ENCODE peak calls at places on chromosomes 5 and 9, in eight cellular contexts. One of them, this sample, is unnamed.

GRCh38 chr9:93994132-93994531 is 39.0 kb upstream of the BARX1 start:
- DNase-seq in cardiac muscle cell: no peak
- DNase-seq in psoas muscle: no peak
- DNase-seq in endodermal cell: no peak
- DNase-seq in PC-3: no peak
- DNase-seq in heart left ventricle: no peak
- DNase-seq in GM23248: no peak
- DNase-seq in AG04450: no peak
- DNase-seq in this sample: no peak

GRCh38 chr5:153999995-154000394 is 38.7 kb downstream of the FAM114A2 start:
- DNase-seq in heart left ventricle: no peak
- DNase-seq in GM23248: no peak
- DNase-seq in PC-3: no peak
- DNase-seq in psoas muscle: no peak
- DNase-seq in cardiac muscle cell: no peak
- DNase-seq in AG04450: no peak
- DNase-seq in endodermal cell: no peak
- DNase-seq in this sample: no peak

GRCh38 chr5:20972419-20972925 is 984.5 kb upstream of the CDH18 start:
- DNase-seq in heart left ventricle: peak
- DNase-seq in GM23248: no peak
- DNase-seq in AG04450: no peak
- DNase-seq in PC-3: peak
- DNase-seq in psoas muscle: peak
- DNase-seq in cardiac muscle cell: peak
- DNase-seq in endodermal cell: peak
- DNase-seq in this sample: peak

GRCh38 chr5:45695011-45695667 is 1.0 kb downstream of the HCN1 start:
- DNase-seq in GM23248: no peak
- DNase-seq in heart left ventricle: no peak
- DNase-seq in psoas muscle: no peak
- DNase-seq in PC-3: no peak
- DNase-seq in endodermal cell: peak
- DNase-seq in cardiac muscle cell: no peak
- DNase-seq in AG04450: no peak
- DNase-seq in this sample: no peak

GRCh38 chr5:82387041-82387818 is 109.1 kb upstream of the RPS23 start:
- DNase-seq in psoas muscle: no peak
- DNase-seq in heart left ventricle: no peak
- DNase-seq in cardiac muscle cell: peak
- DNase-seq in GM23248: no peak
- DNase-seq in AG04450: no peak
- DNase-seq in endodermal cell: no peak
- DNase-seq in PC-3: peak
- DNase-seq in this sample: peak

GRCh38 chr5:93677344-93678021 is 63.9 kb downstream of the POU5F2 start:
- DNase-seq in heart left ventricle: peak
- DNase-seq in GM23248: peak
- DNase-seq in PC-3: peak
- DNase-seq in cardiac muscle cell: peak
- DNase-seq in psoas muscle: peak
- DNase-seq in AG04450: peak
- DNase-seq in endodermal cell: peak
- DNase-seq in this sample: peak

GRCh38 chr5:167561796-167562195 is 729.6 kb upstream of the WWC1 start:
- DNase-seq in heart left ventricle: no peak
- DNase-seq in PC-3: no peak
- DNase-seq in endodermal cell: peak
- DNase-seq in psoas muscle: no peak
- DNase-seq in AG04450: no peak
- DNase-seq in cardiac muscle cell: no peak
- DNase-seq in GM23248: no peak
- DNase-seq in this sample: no peak

GRCh38 chr9:4058931-4059330 is 240.9 kb downstream of the GLIS3 start:
- DNase-seq in PC-3: no peak
- DNase-seq in AG04450: no peak
- DNase-seq in heart left ventricle: no peak
- DNase-seq in cardiac muscle cell: no peak
- DNase-seq in GM23248: no peak
- DNase-seq in endodermal cell: no peak
- DNase-seq in psoas muscle: no peak
- DNase-seq in this sample: no peak

GRCh38 chr9:108552459-108553040 is 303.2 kb downstream of the ACTL7B start:
- DNase-seq in PC-3: peak
- DNase-seq in GM23248: no peak
- DNase-seq in heart left ventricle: no peak
- DNase-seq in psoas muscle: no peak
- DNase-seq in AG04450: no peak
- DNase-seq in endodermal cell: no peak
- DNase-seq in cardiac muscle cell: peak
- DNase-seq in this sample: no peak

GRCh38 chr9:114805670-114806551 is at the start of gene TNFSF15:
- DNase-seq in heart left ventricle: peak
- DNase-seq in AG04450: no peak
- DNase-seq in psoas muscle: peak
- DNase-seq in endodermal cell: peak
- DNase-seq in cardiac muscle cell: no peak
- DNase-seq in GM23248: no peak
- DNase-seq in PC-3: peak
- DNase-seq in this sample: peak

DNA sequence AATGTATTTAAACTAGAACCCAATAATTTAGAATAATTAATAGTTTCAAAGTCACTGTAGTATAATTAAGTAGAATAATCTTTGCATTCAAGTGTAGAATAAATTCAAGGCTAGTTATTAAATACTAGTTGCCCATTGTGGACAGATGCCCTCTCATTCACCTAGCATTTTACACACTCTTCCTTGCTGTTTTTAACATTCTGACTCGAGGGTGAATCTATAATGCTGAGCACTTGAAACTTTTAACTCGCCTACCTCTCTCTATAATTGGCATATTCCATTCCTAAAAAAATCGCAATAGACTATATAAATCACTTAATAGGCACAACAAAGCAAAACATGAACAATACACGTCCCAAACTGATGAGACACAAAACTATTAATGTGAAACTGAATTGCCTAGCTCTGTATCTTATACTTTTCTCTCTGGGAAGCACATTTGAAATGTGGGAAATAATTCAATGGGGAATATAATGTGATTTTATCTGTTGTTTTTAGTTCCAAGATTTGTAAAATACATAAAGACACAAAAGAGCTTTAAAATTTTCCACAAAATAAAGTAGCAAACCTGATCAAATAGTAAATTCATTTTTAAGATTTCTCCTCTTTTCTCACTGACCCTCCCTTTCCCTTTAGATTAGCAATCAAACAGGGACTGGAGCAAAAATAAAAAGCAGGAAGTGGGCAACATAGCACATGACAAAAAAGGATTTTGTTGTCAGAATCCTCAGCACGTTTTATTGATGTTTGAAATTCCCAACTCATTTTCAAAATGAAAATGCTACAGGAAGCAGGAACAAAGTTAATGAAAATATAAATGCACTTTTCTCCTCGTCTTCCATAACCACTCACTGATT is 295.6 kb downstream of the PDE4D start:
- DNase-seq in AG04450: no peak
- DNase-seq in GM23248: no peak
- DNase-seq in endodermal cell: no peak
- DNase-seq in cardiac muscle cell: no peak
- DNase-seq in PC-3: no peak
- DNase-seq in heart left ventricle: no peak
- DNase-seq in psoas muscle: no peak
- DNase-seq in this sample: no peak
- H3K27ac ChIP-seq in AG04450: no peak
- H3K27ac ChIP-seq in GM23248: no peak
- H3K27ac ChIP-seq in endodermal cell: no peak
- H3K27ac ChIP-seq in cardiac muscle cell: peak
- H3K27ac ChIP-seq in PC-3: no peak
- H3K27ac ChIP-seq in heart left ventricle: no peak
- H3K27ac ChIP-seq in psoas muscle: peak
- H3K27ac ChIP-seq in this sample: peak

GRCh38 chr5:172732201-172732865 is 38.7 kb downstream of the DUSP1 start:
- DNase-seq in PC-3: no peak
- DNase-seq in cardiac muscle cell: no peak
- DNase-seq in heart left ventricle: no peak
- DNase-seq in psoas muscle: no peak
- DNase-seq in AG04450: no peak
- DNase-seq in endodermal cell: no peak
- DNase-seq in GM23248: no peak
- DNase-seq in this sample: no peak

GRCh38 chr5:172733974-172734346 is 37.0 kb downstream of the DUSP1 start:
- DNase-seq in PC-3: no peak
- DNase-seq in GM23248: no peak
- DNase-seq in AG04450: no peak
- DNase-seq in psoas muscle: no peak
- DNase-seq in endodermal cell: no peak
- DNase-seq in heart left ventricle: no peak
- DNase-seq in cardiac muscle cell: no peak
- DNase-seq in this sample: no peak

GRCh38 chr5:172733179-172733973 is 37.6 kb downstream of the DUSP1 start:
- DNase-seq in GM23248: peak
- DNase-seq in psoas muscle: peak
- DNase-seq in heart left ventricle: peak
- DNase-seq in cardiac muscle cell: peak
- DNase-seq in endodermal cell: no peak
- DNase-seq in AG04450: peak
- DNase-seq in PC-3: no peak
- DNase-seq in this sample: peak

GRCh38 chr5:172736524-172737135 is 34.4 kb downstream of the DUSP1 start:
- DNase-seq in endodermal cell: no peak
- DNase-seq in psoas muscle: no peak
- DNase-seq in GM23248: peak
- DNase-seq in AG04450: no peak
- DNase-seq in PC-3: no peak
- DNase-seq in cardiac muscle cell: no peak
- DNase-seq in heart left ventricle: no peak
- DNase-seq in this sample: no peak

DNA sequence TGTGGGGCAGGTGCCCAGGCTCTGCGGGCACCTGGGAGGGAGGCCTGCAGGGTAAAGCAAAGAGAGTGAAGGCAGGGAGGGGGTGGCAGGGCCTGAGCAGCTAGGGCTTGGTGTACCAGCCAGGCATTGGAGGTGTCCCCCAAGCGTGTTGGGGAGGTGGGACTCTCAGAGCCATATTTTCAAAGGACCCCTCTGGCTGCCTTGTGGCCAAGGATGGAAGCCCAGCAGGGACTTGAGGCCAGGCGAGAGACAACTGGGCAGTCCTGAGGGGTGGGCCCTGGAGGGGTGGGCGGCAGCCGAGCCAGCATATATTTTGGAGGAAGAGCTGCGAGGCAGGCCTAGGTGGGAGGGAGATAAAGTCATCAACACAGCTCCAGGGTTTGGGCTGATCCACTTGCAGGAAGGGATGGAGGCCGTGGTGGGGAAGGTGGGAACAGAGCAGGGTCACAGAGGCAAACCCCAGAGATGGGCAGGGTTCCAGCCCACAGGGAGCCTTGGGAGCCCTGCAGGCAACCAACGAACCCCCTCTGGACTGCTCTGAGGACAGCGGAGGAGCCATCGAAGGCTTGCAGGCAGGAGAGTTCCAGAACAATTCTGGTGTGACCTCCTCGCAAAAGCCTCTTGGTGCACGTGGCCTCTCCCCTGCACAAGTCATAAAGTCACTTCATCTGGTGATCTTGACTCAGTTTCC is 35.7 kb downstream of the DUSP1 start:
- DNase-seq in psoas muscle: no peak
- DNase-seq in AG04450: no peak
- DNase-seq in cardiac muscle cell: no peak
- DNase-seq in PC-3: no peak
- DNase-seq in endodermal cell: no peak
- DNase-seq in heart left ventricle: no peak
- DNase-seq in GM23248: no peak
- DNase-seq in this sample: no peak
- H3K27ac ChIP-seq in psoas muscle: no peak
- H3K27ac ChIP-seq in AG04450: no peak
- H3K27ac ChIP-seq in cardiac muscle cell: no peak
- H3K27ac ChIP-seq in PC-3: no peak
- H3K27ac ChIP-seq in endodermal cell: no peak
- H3K27ac ChIP-seq in heart left ventricle: no peak
- H3K27ac ChIP-seq in GM23248: peak
- H3K27ac ChIP-seq in this sample: no peak

GRCh38 chr5:122844136-122844915 is 1.1 kb upstream of the SNX24 start:
- DNase-seq in cardiac muscle cell: peak
- DNase-seq in psoas muscle: no peak
- DNase-seq in endodermal cell: peak
- DNase-seq in heart left ventricle: no peak
- DNase-seq in PC-3: peak
- DNase-seq in AG04450: no peak
- DNase-seq in GM23248: peak
- DNase-seq in this sample: no peak
- H3K27ac ChIP-seq in cardiac muscle cell: peak
- H3K27ac ChIP-seq in psoas muscle: peak
- H3K27ac ChIP-seq in endodermal cell: no peak
- H3K27ac ChIP-seq in heart left ventricle: peak
- H3K27ac ChIP-seq in PC-3: peak
- H3K27ac ChIP-seq in AG04450: peak
- H3K27ac ChIP-seq in GM23248: peak
- H3K27ac ChIP-seq in this sample: no peak

GRCh38 chr9:121289554-121290370 is 21.8 kb downstream of the GSN start:
- DNase-seq in psoas muscle: no peak
- DNase-seq in GM23248: peak
- DNase-seq in cardiac muscle cell: peak
- DNase-seq in AG04450: no peak
- DNase-seq in heart left ventricle: no peak
- DNase-seq in endodermal cell: no peak
- DNase-seq in PC-3: no peak
- DNase-seq in this sample: no peak

GRCh38 chr9:121294181-121294743 is 26.3 kb downstream of the GSN start:
- DNase-seq in PC-3: no peak
- DNase-seq in heart left ventricle: peak
- DNase-seq in psoas muscle: peak
- DNase-seq in endodermal cell: no peak
- DNase-seq in AG04450: no peak
- DNase-seq in cardiac muscle cell: no peak
- DNase-seq in GM23248: no peak
- DNase-seq in this sample: no peak

GRCh38 chr9:121292801-121293241 is 24.9 kb downstream of the GSN start:
- DNase-seq in AG04450: no peak
- DNase-seq in endodermal cell: no peak
- DNase-seq in GM23248: no peak
- DNase-seq in heart left ventricle: no peak
- DNase-seq in psoas muscle: no peak
- DNase-seq in PC-3: no peak
- DNase-seq in cardiac muscle cell: no peak
- DNase-seq in this sample: no peak

GRCh38 chr9:121294866-121295661 is 27.1 kb downstream of the GSN start:
- DNase-seq in AG04450: no peak
- DNase-seq in cardiac muscle cell: no peak
- DNase-seq in endodermal cell: no peak
- DNase-seq in GM23248: no peak
- DNase-seq in PC-3: no peak
- DNase-seq in psoas muscle: peak
- DNase-seq in heart left ventricle: peak
- DNase-seq in this sample: no peak

DNA sequence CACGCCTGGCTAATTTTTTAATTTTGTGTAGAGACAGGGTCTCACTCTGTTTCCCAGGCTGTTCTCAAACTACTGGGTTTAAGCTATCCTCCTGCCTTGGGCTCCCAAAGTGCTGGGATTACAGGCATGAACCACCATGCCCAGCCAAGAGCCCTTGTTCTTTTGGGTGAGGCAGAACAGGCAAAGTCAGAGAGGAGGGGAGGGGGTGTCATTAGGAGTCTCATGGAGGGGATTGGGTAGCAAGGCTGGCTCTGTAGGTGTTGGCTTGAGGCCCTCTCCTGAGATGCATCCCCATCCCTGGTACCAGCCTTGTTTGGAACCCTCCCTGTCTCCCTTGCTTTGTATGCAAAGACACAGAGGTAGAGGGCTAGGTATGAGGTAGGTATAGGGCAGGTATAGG is 24.1 kb downstream of the GSN start:
- DNase-seq in AG04450: no peak
- DNase-seq in cardiac muscle cell: no peak
- DNase-seq in endodermal cell: peak
- DNase-seq in psoas muscle: no peak
- DNase-seq in heart left ventricle: peak
- DNase-seq in GM23248: no peak
- DNase-seq in PC-3: no peak
- DNase-seq in this sample: no peak
- H3K27ac ChIP-seq in AG04450: no peak
- H3K27ac ChIP-seq in cardiac muscle cell: no peak
- H3K27ac ChIP-seq in endodermal cell: no peak
- H3K27ac ChIP-seq in psoas muscle: no peak
- H3K27ac ChIP-seq in heart left ventricle: peak
- H3K27ac ChIP-seq in GM23248: no peak
- H3K27ac ChIP-seq in PC-3: no peak
- H3K27ac ChIP-seq in this sample: no peak

This sample was measured in brain microvascular endothelial cell.